ENCODE peak calls at places on chromosomes 12 and 14, in four cellular contexts. One of them, this sample, is unnamed. For H3K4me1, H3K36me3 and H3K9me3, the result is how much of the 10 kb centered on the place peaks cover.

GRCh38 chr14:80364274-80364673 is 153.0 kb upstream of the DIO2 start:
- DNase-seq in CD4-positive, CD25-positive, alpha-beta regulatory T cell: no peak
- DNase-seq in cardiac muscle cell: no peak
- DNase-seq in PC-3: peak
- DNase-seq in this sample: peak

GRCh38 chr12:19387182-19387581 is 52.1 kb upstream of the AEBP2 start:
- DNase-seq in CD4-positive, CD25-positive, alpha-beta regulatory T cell: no peak
- DNase-seq in cardiac muscle cell: no peak
- DNase-seq in PC-3: no peak
- DNase-seq in this sample: no peak

GRCh38 chr14:92351750-92352149 is 28.8 kb downstream of the SLC24A4 start:
- DNase-seq in CD4-positive, CD25-positive, alpha-beta regulatory T cell: no peak
- DNase-seq in cardiac muscle cell: no peak
- DNase-seq in PC-3: no peak
- DNase-seq in this sample: no peak

GRCh38 chr12:106629797-106630669 is 47.2 kb downstream of the RFX4 start:
- DNase-seq in CD4-positive, CD25-positive, alpha-beta regulatory T cell: no peak
- DNase-seq in cardiac muscle cell: no peak
- DNase-seq in PC-3: peak
- DNase-seq in this sample: no peak

GRCh38 chr14:45133683-45134050 is 614 bp downstream of the FKBP3 start:
- DNase-seq in CD4-positive, CD25-positive, alpha-beta regulatory T cell: peak
- DNase-seq in cardiac muscle cell: no peak
- DNase-seq in PC-3: no peak
- DNase-seq in this sample: no peak

GRCh38 chr12:4160314-4161040 is 113.1 kb upstream of the CCND2 start:
- DNase-seq in CD4-positive, CD25-positive, alpha-beta regulatory T cell: no peak
- DNase-seq in cardiac muscle cell: no peak
- DNase-seq in PC-3: no peak
- DNase-seq in this sample: no peak

GRCh38 chr14:70793637-70794036 is 15.7 kb downstream of the MAP3K9 start:
- DNase-seq in CD4-positive, CD25-positive, alpha-beta regulatory T cell: no peak
- DNase-seq in cardiac muscle cell: no peak
- DNase-seq in PC-3: no peak
- DNase-seq in this sample: no peak

GRCh38 chr14:53109028-53109687 is 44.0 kb downstream of the DDHD1 start:
- DNase-seq in CD4-positive, CD25-positive, alpha-beta regulatory T cell: peak
- DNase-seq in cardiac muscle cell: no peak
- DNase-seq in PC-3: no peak
- DNase-seq in this sample: no peak

GRCh38 chr12:77352941-77353340 is 287.6 kb upstream of the E2F7 start:
- DNase-seq in CD4-positive, CD25-positive, alpha-beta regulatory T cell: no peak
- DNase-seq in cardiac muscle cell: no peak
- DNase-seq in PC-3: no peak
- DNase-seq in this sample: no peak

GRCh38 chr14:63478437-63478852 is 64.7 kb downstream of the PPP2R5E start:
- DNase-seq in CD4-positive, CD25-positive, alpha-beta regulatory T cell: no peak
- DNase-seq in cardiac muscle cell: no peak
- DNase-seq in PC-3: no peak
- DNase-seq in this sample: no peak

GRCh38 chr12:59040651-59041050 is 120.3 kb upstream of the LRIG3 start:
- DNase-seq in CD4-positive, CD25-positive, alpha-beta regulatory T cell: no peak
- DNase-seq in cardiac muscle cell: no peak
- DNase-seq in PC-3: peak
- DNase-seq in this sample: no peak

GRCh38 chr12:80222261-80222660 is 122.9 kb downstream of the OTOGL start:
- DNase-seq in CD4-positive, CD25-positive, alpha-beta regulatory T cell: no peak
- DNase-seq in cardiac muscle cell: no peak
- DNase-seq in PC-3: peak
- DNase-seq in this sample: no peak

GRCh38 chr12:19177754-19178153 is 48.2 kb downstream of the PLEKHA5 start:
- DNase-seq in CD4-positive, CD25-positive, alpha-beta regulatory T cell: no peak
- DNase-seq in cardiac muscle cell: no peak
- DNase-seq in PC-3: no peak
- DNase-seq in this sample: no peak

GRCh38 chr12:89856431-89856830 is 147.8 kb upstream of the ATP2B1 start:
- DNase-seq in CD4-positive, CD25-positive, alpha-beta regulatory T cell: no peak
- DNase-seq in cardiac muscle cell: peak
- DNase-seq in PC-3: peak
- DNase-seq in this sample: no peak

GRCh38 chr12:2376855-2377657 is 324.3 kb downstream of the CACNA1C start:
- DNase-seq in CD4-positive, CD25-positive, alpha-beta regulatory T cell: no peak
- DNase-seq in cardiac muscle cell: no peak
- DNase-seq in PC-3: no peak
- DNase-seq in this sample: peak

GRCh38 chr12:131894981-131895639 is 688 bp downstream of the ULK1 start:
- DNase-seq in CD4-positive, CD25-positive, alpha-beta regulatory T cell: peak
- DNase-seq in cardiac muscle cell: peak
- DNase-seq in PC-3: no peak
- DNase-seq in this sample: no peak

GRCh38 chr14:61192970-61193369 is 88.2 kb downstream of the TMEM30B start:
- DNase-seq in CD4-positive, CD25-positive, alpha-beta regulatory T cell: no peak
- DNase-seq in cardiac muscle cell: no peak
- DNase-seq in PC-3: no peak
- DNase-seq in this sample: no peak

GRCh38 chr12:123083661-123084571 is 67.0 kb downstream of the PITPNM2 start:
- DNase-seq in CD4-positive, CD25-positive, alpha-beta regulatory T cell: no peak
- DNase-seq in cardiac muscle cell: peak
- DNase-seq in PC-3: no peak
- DNase-seq in this sample: no peak

GRCh38 chr12:63882844-63883243 is 38.3 kb downstream of the SRGAP1 start:
- DNase-seq in CD4-positive, CD25-positive, alpha-beta regulatory T cell: no peak
- DNase-seq in cardiac muscle cell: peak
- DNase-seq in PC-3: no peak
- DNase-seq in this sample: no peak

GRCh38 chr14:100618763-100619320 is 31.6 kb upstream of the BEGAIN start:
- DNase-seq in CD4-positive, CD25-positive, alpha-beta regulatory T cell: no peak
- DNase-seq in cardiac muscle cell: no peak
- DNase-seq in PC-3: no peak
- DNase-seq in this sample: no peak

GRCh38 chr14:73696466-73697390 is 17.5 kb downstream of the PNMA1 start:
- DNase-seq in CD4-positive, CD25-positive, alpha-beta regulatory T cell: no peak
- DNase-seq in cardiac muscle cell: no peak
- DNase-seq in PC-3: peak
- DNase-seq in this sample: no peak

GRCh38 chr14:92556255-92556741 is 42.7 kb downstream of the RIN3 start:
- DNase-seq in CD4-positive, CD25-positive, alpha-beta regulatory T cell: no peak
- DNase-seq in cardiac muscle cell: no peak
- DNase-seq in PC-3: no peak
- DNase-seq in this sample: no peak

GRCh38 chr14:103057372-103058208 is at the start of gene CDC42BPB:
- DNase-seq in CD4-positive, CD25-positive, alpha-beta regulatory T cell: peak
- DNase-seq in cardiac muscle cell: peak
- DNase-seq in PC-3: peak
- DNase-seq in this sample: peak

GRCh38 chr12:6534158-6534913 is at the start of gene GAPDH:
- DNase-seq in CD4-positive, CD25-positive, alpha-beta regulatory T cell: peak
- DNase-seq in cardiac muscle cell: peak
- DNase-seq in PC-3: peak
- DNase-seq in this sample: peak

GRCh38 chr12:85834378-85834777 is 1.8 kb downstream of the RASSF9 start:
- DNase-seq in CD4-positive, CD25-positive, alpha-beta regulatory T cell: no peak
- DNase-seq in cardiac muscle cell: no peak
- DNase-seq in PC-3: peak
- DNase-seq in this sample: no peak

GRCh38 chr12:51954465-51955361 is 3.2 kb downstream of the ACVR1B start:
- DNase-seq in CD4-positive, CD25-positive, alpha-beta regulatory T cell: no peak
- DNase-seq in cardiac muscle cell: no peak
- DNase-seq in PC-3: peak
- DNase-seq in this sample: no peak

GRCh38 chr12:104748790-104749189 is 209.3 kb downstream of the SLC41A2 start:
- DNase-seq in CD4-positive, CD25-positive, alpha-beta regulatory T cell: no peak
- DNase-seq in cardiac muscle cell: no peak
- DNase-seq in PC-3: no peak
- DNase-seq in this sample: no peak

GRCh38 chr14:65838565-65838964 is 426.0 kb downstream of the FUT8 start:
- DNase-seq in CD4-positive, CD25-positive, alpha-beta regulatory T cell: no peak
- DNase-seq in cardiac muscle cell: no peak
- DNase-seq in PC-3: no peak
- DNase-seq in this sample: no peak

GRCh38 chr12:4392223-4392742 is 12.8 kb upstream of the FGF23 start:
- DNase-seq in CD4-positive, CD25-positive, alpha-beta regulatory T cell: no peak
- DNase-seq in cardiac muscle cell: peak
- DNase-seq in PC-3: no peak
- DNase-seq in this sample: no peak

GRCh38 chr12:69682136-69682755 is 16.9 kb downstream of the BEST3 start:
- DNase-seq in CD4-positive, CD25-positive, alpha-beta regulatory T cell: no peak
- DNase-seq in cardiac muscle cell: no peak
- DNase-seq in PC-3: no peak
- DNase-seq in this sample: no peak

GRCh38 chr12:113006641-113007040 is 28.3 kb downstream of the OAS2 start:
- DNase-seq in CD4-positive, CD25-positive, alpha-beta regulatory T cell: no peak
- DNase-seq in cardiac muscle cell: no peak
- DNase-seq in PC-3: no peak
- DNase-seq in this sample: no peak

GRCh38 chr14:51938137-51938536 is 51.2 kb upstream of the RTRAF start:
- DNase-seq in CD4-positive, CD25-positive, alpha-beta regulatory T cell: no peak
- DNase-seq in cardiac muscle cell: no peak
- DNase-seq in PC-3: no peak
- DNase-seq in this sample: no peak

GRCh38 chr12:58529114-58529665 is 391.1 kb downstream of the LRIG3 start:
- DNase-seq in CD4-positive, CD25-positive, alpha-beta regulatory T cell: no peak
- DNase-seq in cardiac muscle cell: no peak
- DNase-seq in PC-3: peak
- DNase-seq in this sample: no peak

GRCh38 chr12:99121476-99121965 is 476.4 kb downstream of the APAF1 start:
- DNase-seq in CD4-positive, CD25-positive, alpha-beta regulatory T cell: no peak
- DNase-seq in cardiac muscle cell: no peak
- DNase-seq in PC-3: no peak
- DNase-seq in this sample: no peak

DNA sequence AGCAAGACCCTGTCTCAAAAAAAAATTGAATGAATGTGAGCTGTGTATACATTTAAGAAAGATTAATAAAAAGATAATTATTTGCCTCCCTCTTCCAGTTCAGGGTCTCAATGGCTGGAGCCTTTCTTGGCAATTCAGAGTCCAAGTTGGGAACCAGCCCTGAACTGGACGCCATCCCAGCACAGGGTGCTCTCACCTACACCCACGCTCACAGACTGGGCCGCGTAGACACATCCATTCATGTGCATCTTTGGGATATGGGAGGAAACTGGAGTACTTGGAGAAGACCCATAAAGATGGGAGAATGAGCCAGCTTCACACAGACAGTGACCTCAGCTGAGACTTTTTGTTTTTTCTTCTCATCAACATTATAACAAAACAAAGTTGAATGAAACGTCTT is 6.5 kb downstream of the MAPK1IP1L start:
- DNase-seq in CD4-positive, CD25-positive, alpha-beta regulatory T cell: no peak
- DNase-seq in cardiac muscle cell: no peak
- DNase-seq in PC-3: no peak
- DNase-seq in this sample: no peak
- H3K4me1 ChIP-seq in CD4-positive, CD25-positive, alpha-beta regulatory T cell: under half
- H3K4me1 ChIP-seq in cardiac muscle cell: under half
- H3K4me1 ChIP-seq in PC-3: under half
- H3K4me1 ChIP-seq in this sample: under half

GRCh38 chr14:67490201-67490600 is 1.7 kb upstream of the TMEM229B start:
- DNase-seq in CD4-positive, CD25-positive, alpha-beta regulatory T cell: no peak
- DNase-seq in cardiac muscle cell: no peak
- DNase-seq in PC-3: no peak
- DNase-seq in this sample: no peak

GRCh38 chr14:67491285-67491684 is 2.8 kb upstream of the TMEM229B start:
- DNase-seq in CD4-positive, CD25-positive, alpha-beta regulatory T cell: no peak
- DNase-seq in cardiac muscle cell: no peak
- DNase-seq in PC-3: no peak
- DNase-seq in this sample: no peak

GRCh38 chr14:67493092-67493717 is 4.7 kb upstream of the TMEM229B start:
- DNase-seq in CD4-positive, CD25-positive, alpha-beta regulatory T cell: no peak
- DNase-seq in cardiac muscle cell: no peak
- DNase-seq in PC-3: no peak
- DNase-seq in this sample: no peak

GRCh38 chr14:67491741-67492504 is 3.4 kb upstream of the TMEM229B start:
- DNase-seq in CD4-positive, CD25-positive, alpha-beta regulatory T cell: no peak
- DNase-seq in cardiac muscle cell: peak
- DNase-seq in PC-3: no peak
- DNase-seq in this sample: no peak

DNA sequence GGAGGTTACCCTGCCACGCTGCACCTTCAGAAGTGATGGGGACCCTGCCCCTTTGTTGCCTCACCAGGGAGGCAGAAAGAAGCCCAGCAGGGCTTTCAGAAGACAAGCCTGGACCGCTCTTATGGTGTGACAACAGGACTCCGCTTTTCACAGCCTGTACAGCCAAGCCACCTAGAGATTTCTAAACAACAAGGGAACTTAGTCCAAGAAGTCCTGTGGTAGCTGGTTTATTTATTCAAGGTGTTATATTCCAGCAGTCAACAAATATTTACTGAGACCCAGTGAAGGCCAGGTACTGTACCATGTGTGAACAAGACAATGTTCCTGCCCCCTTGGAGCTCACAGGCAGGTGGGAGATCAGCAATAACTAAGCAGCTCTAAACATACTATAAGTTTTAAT is 4.0 kb upstream of the TMEM229B start:
- DNase-seq in CD4-positive, CD25-positive, alpha-beta regulatory T cell: no peak
- DNase-seq in cardiac muscle cell: no peak
- DNase-seq in PC-3: no peak
- DNase-seq in this sample: no peak
- H3K36me3 ChIP-seq in CD4-positive, CD25-positive, alpha-beta regulatory T cell: under half
- H3K36me3 ChIP-seq in cardiac muscle cell: under half
- H3K36me3 ChIP-seq in PC-3: under half
- H3K36me3 ChIP-seq in this sample: under half

GRCh38 chr12:47941475-47942326 is 21.7 kb upstream of the TMEM106C start:
- DNase-seq in CD4-positive, CD25-positive, alpha-beta regulatory T cell: no peak
- DNase-seq in cardiac muscle cell: no peak
- DNase-seq in PC-3: no peak
- DNase-seq in this sample: no peak

GRCh38 chr12:47944685-47945340 is 18.6 kb upstream of the TMEM106C start:
- DNase-seq in CD4-positive, CD25-positive, alpha-beta regulatory T cell: no peak
- DNase-seq in cardiac muscle cell: no peak
- DNase-seq in PC-3: peak
- DNase-seq in this sample: no peak

GRCh38 chr12:47945341-47945728 is 18.1 kb upstream of the TMEM106C start:
- DNase-seq in CD4-positive, CD25-positive, alpha-beta regulatory T cell: no peak
- DNase-seq in cardiac muscle cell: no peak
- DNase-seq in PC-3: peak
- DNase-seq in this sample: no peak

GRCh38 chr12:47942327-47943230 is 20.8 kb upstream of the TMEM106C start:
- DNase-seq in CD4-positive, CD25-positive, alpha-beta regulatory T cell: peak
- DNase-seq in cardiac muscle cell: no peak
- DNase-seq in PC-3: no peak
- DNase-seq in this sample: peak

GRCh38 chr12:47943492-47944359 is 19.7 kb upstream of the TMEM106C start:
- DNase-seq in CD4-positive, CD25-positive, alpha-beta regulatory T cell: no peak
- DNase-seq in cardiac muscle cell: no peak
- DNase-seq in PC-3: peak
- DNase-seq in this sample: no peak
- H3K9me3 ChIP-seq in CD4-positive, CD25-positive, alpha-beta regulatory T cell: under half
- H3K9me3 ChIP-seq in cardiac muscle cell: under half
- H3K9me3 ChIP-seq in PC-3: under half
- H3K9me3 ChIP-seq in this sample: under half

DNA sequence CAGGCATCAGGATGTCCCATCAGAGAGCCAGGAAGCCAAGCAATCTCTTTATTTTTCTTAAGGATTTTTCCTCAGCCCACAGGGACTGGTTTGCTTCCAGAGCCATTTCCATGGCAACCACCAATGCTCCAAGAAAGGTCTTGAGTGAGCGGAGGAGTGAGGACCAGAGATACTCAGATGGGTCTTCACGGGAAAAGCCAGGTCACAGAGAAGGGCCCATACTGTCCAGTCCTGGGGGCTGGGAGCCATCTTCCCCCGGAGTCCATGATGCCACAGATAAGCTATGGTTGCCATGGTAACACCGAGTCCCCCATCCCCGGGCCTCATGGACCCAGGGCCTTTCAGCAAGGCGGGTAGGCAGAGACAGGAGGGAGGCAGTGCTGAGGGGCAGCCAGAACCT is 28.6 kb downstream of the CMKLR1 start:
- DNase-seq in CD4-positive, CD25-positive, alpha-beta regulatory T cell: no peak
- DNase-seq in cardiac muscle cell: no peak
- DNase-seq in PC-3: no peak
- DNase-seq in this sample: no peak
- H3K4me1 ChIP-seq in CD4-positive, CD25-positive, alpha-beta regulatory T cell: under half
- H3K4me1 ChIP-seq in cardiac muscle cell: under half
- H3K4me1 ChIP-seq in PC-3: under half
- H3K4me1 ChIP-seq in this sample: under half